ENCODE peak calls at places on chromosomes 6 and 20, in seven cellular contexts. O is astrocyte; V is CD8-positive, alpha-beta memory T cell; Q is left ventricle myocardium inferior; X is uterus; E is breast epithelium; W is colonic mucosa. F is an unnamed sample. For H3K27me3, the result is how much of the 10 kb centered on the place peaks cover.

GRCh38 chr6:77487808-77488425 is 24.6 kb upstream of the HTR1B start:
- DNase-seq in O (no peak), Q (no peak), V (no peak), X (no peak), W (no peak), E (no peak), F (no peak)

GRCh38 chr6:110517601-110518280 is 41.3 kb upstream of the SLC22A16 start:
- DNase-seq in W (no peak), V (no peak), O (no peak), X (no peak), Q (no peak), E (no peak), F (no peak)

GRCh38 chr6:11085758-11086435 is 7.7 kb upstream of the SMIM13 start:
- DNase-seq in O (peak), V (no peak), E (no peak), W (no peak), X (no peak), Q (no peak), F (peak)

GRCh38 chr20:32681175-32682084 is 7.7 kb upstream of the C20orf203 start:
- DNase-seq in O (peak), X (no peak), E (no peak), Q (no peak), W (no peak), V (no peak), F (no peak)

GRCh38 chr6:15936503-15936902 is 192.4 kb upstream of the MYLIP start:
- DNase-seq in Q (no peak), W (no peak), X (no peak), O (no peak), E (no peak), V (no peak), F (no peak)

GRCh38 chr6:82067021-82067420 is 180.5 kb downstream of the IBTK start:
- DNase-seq in Q (no peak), O (no peak), X (no peak), V (no peak), W (no peak), E (no peak), F (no peak)

GRCh38 chr20:49899551-49900383 is 15.6 kb downstream of the SPATA2 start:
- DNase-seq in V (no peak), O (no peak), W (no peak), X (no peak), E (no peak), Q (no peak), F (no peak)

GRCh38 chr6:81938991-81939773 is 186.7 kb upstream of the TENT5A start:
- DNase-seq in W (no peak), X (no peak), E (no peak), Q (no peak), O (peak), V (no peak), F (peak)

GRCh38 chr6:99254616-99255550 is 94.6 kb downstream of the FAXC start:
- DNase-seq in X (no peak), E (no peak), W (no peak), V (no peak), Q (no peak), O (no peak), F (no peak)

GRCh38 chr6:163120223-163120622 is 294.3 kb upstream of the QKI start:
- DNase-seq in W (no peak), O (no peak), V (no peak), Q (no peak), E (no peak), X (no peak), F (no peak)

GRCh38 chr6:11900662-11901598 is 111.2 kb upstream of the HIVEP1 start:
- DNase-seq in Q (no peak), X (no peak), W (no peak), O (peak), E (no peak), V (no peak), F (no peak)

GRCh38 chr6:45690846-45691245 is 313.1 kb upstream of the SUPT3H start:
- DNase-seq in X (no peak), V (no peak), W (no peak), E (no peak), O (no peak), Q (no peak), F (no peak)

GRCh38 chr20:47117325-47117724 is 222.7 kb downstream of the EYA2 start:
- DNase-seq in E (no peak), W (no peak), X (peak), O (no peak), V (no peak), Q (no peak), F (no peak)

GRCh38 chr20:33337119-33337518 is 54.1 kb downstream of the BPIFB1 start:
- DNase-seq in V (no peak), Q (no peak), E (no peak), W (no peak), X (no peak), O (no peak), F (no peak)

GRCh38 chr6:75748743-75749538 is at the start of gene MYO6:
- DNase-seq in W (peak), O (peak), E (peak), V (peak), X (peak), Q (peak), F (peak)

GRCh38 chr6:139568956-139569538 is 194.6 kb upstream of the CITED2 start:
- DNase-seq in V (no peak), O (peak), X (no peak), Q (no peak), W (no peak), E (no peak), F (no peak)

GRCh38 chr20:15011631-15012030 is 674.2 kb upstream of the FLRT3 start:
- DNase-seq in E (no peak), X (no peak), V (no peak), W (no peak), O (no peak), Q (no peak), F (no peak)

GRCh38 chr20:58647162-58647813 is 3.8 kb upstream of the STX16 start:
- DNase-seq in O (no peak), Q (no peak), W (no peak), X (no peak), V (no peak), E (peak), F (peak)

GRCh38 chr6:118810420-118811027 is 83.4 kb upstream of the ASF1A start:
- DNase-seq in E (peak), V (peak), Q (no peak), X (no peak), O (no peak), W (no peak), F (no peak)

GRCh38 chr6:136036071-136036380 is 184.5 kb downstream of the PDE7B start:
- DNase-seq in O (no peak), W (no peak), V (no peak), E (no peak), Q (no peak), X (no peak), F (no peak)

GRCh38 chr6:35500782-35501181 is 3.9 kb upstream of the TEAD3 start:
- DNase-seq in E (no peak), V (no peak), W (no peak), Q (no peak), X (no peak), O (peak), F (no peak)

GRCh38 chr6:55925292-55925691 is 49.9 kb upstream of the BMP5 start:
- DNase-seq in E (no peak), V (no peak), W (no peak), X (no peak), Q (no peak), O (peak), F (no peak)

GRCh38 chr6:40330301-40330721 is 256.9 kb downstream of the LRFN2 start:
- DNase-seq in O (no peak), V (no peak), E (no peak), Q (no peak), W (no peak), X (no peak), F (no peak)
- H3K27me3 ChIP-seq in O (under half), V (under half), E (under half), Q (half or more), W (under half), X (under half), F (under half)

DNA sequence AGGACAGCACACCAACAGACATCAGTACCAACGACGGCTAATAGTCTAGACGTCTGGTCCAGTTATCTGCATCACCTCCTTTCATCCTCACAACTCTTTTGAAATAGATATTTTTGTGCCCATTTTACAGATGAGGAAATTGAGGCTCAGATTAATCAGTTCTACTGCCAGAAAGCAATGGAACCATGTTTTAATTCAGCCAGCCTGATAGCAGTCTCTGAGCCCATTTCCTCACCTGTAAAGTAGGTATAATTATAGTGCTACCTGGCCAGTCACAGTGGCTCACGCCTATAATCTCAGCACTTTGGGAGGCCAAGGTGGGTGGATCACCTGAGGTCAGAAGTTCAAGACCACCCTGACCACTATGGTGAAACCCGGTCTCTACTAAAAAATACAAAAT is 9.8 kb upstream of the BMP7 start:
- DNase-seq in E (no peak), X (no peak), Q (no peak), V (no peak), W (no peak), O (no peak), F (no peak)
- H3K27me3 ChIP-seq in E (under half), X (under half), Q (half or more), V (under half), W (under half), O (under half), F (under half)

GRCh38 chr20:60558491-60558890 is 600.3 kb downstream of the CDH26 start:
- DNase-seq in O (no peak), E (no peak), X (no peak), W (no peak), V (no peak), Q (no peak), F (no peak)

DNA sequence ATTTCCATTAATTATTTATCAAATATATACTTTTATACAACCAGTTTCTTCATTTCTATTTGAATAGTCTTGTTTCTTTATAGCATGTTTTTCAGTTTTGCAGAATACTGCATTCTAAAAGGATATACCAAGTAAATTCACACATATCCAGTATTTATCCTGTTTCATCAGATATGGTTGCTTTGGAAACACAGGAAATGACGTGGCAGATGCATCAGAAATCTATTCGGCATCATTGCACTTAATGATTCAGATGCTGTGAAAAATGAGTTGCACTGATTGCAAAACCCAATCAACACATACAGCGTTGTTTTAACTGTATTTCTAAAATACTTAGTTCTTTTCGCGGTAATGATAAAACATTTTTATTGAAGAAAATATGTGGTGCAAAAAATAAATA is 594.9 kb downstream of the CDH26 start:
- DNase-seq in Q (no peak), E (no peak), V (no peak), W (no peak), O (no peak), X (no peak), F (no peak)
- H3K27me3 ChIP-seq in Q (under half), E (under half), V (under half), W (under half), O (under half), X (under half), F (under half)

GRCh38 chr20:51059862-51060261 is 37.0 kb upstream of the KCNG1 start:
- DNase-seq in Q (no peak), V (no peak), O (peak), W (no peak), E (no peak), X (no peak), F (no peak)
- H3K27me3 ChIP-seq in Q (half or more), V (under half), O (under half), W (under half), E (under half), X (under half), F (under half)

F was measured in SJSA1.